ENCODE peak calls at places on chromosomes 16 and 17, in four cellular contexts. V is hepatocyte, S is neural progenitor cell, A is HCT116. X is an unnamed sample.

GRCh38 chr17:77451271-77451893 is 310.6 kb downstream of the SEC14L1 start:
- DNase-seq in A (no peak), V (peak; percentile 91), S (peak; percentile 97), X (peak; percentile 92)

GRCh38 chr16:10812352-10813122 is 6.1 kb downstream of the TVP23A start:
- DNase-seq in A (no peak), S (no peak), V (no peak), X (no peak)

GRCh38 chr16:35686595-35686994 is 2227.2 kb downstream of the TP53TG3F start:
- DNase-seq in A (no peak), S (no peak), V (no peak), X (no peak)

GRCh38 chr17:59381716-59382570 is 50.5 kb downstream of the YPEL2 start:
- DNase-seq in S (no peak), A (no peak), V (no peak), X (no peak)

GRCh38 chr17:70105154-70105553 is 30.1 kb downstream of the KCNJ16 start:
- DNase-seq in V (no peak), A (no peak), S (no peak), X (no peak)

GRCh38 chr16:29198231-29198630 is 208.3 kb downstream of the NPIPB11 start:
- DNase-seq in S (no peak), A (no peak), V (no peak), X (no peak)

GRCh38 chr17:74529243-74529642 is 2.0 kb downstream of the CD300LB start:
- DNase-seq in V (no peak), A (no peak), S (no peak), X (no peak)

GRCh38 chr17:41647940-41648410 is 23.6 kb upstream of the KRT17 start:
- DNase-seq in S (peak; percentile 94), V (peak; percentile 92), A (peak; percentile 54), X (peak; percentile 87)

GRCh38 chr17:17494499-17495447 is 1.4 kb downstream of the RASD1 start:
- DNase-seq in V (peak; percentile 60), A (no peak), S (peak; percentile 77), X (peak; percentile 56)

GRCh38 chr16:72809446-72809845 is 238.5 kb downstream of the ZFHX3 start:
- DNase-seq in S (no peak), A (no peak), V (no peak), X (no peak)

GRCh38 chr17:39235555-39236221 is 9.9 kb upstream of the STAC2 start:
- DNase-seq in V (peak; percentile 61), A (peak; percentile 87), S (peak; percentile 87), X (peak; percentile 68)

GRCh38 chr17:68759343-68760140 is 158.4 kb upstream of the FAM20A start:
- DNase-seq in A (peak; percentile 91), S (peak; percentile 90), V (peak; percentile 95), X (peak; percentile 78)
- H3K4me2 ChIP-seq in A (peak overlapping the region; percentile 78), S (peak overlapping the region; percentile 72), V (peak overlapping the region; percentile 77), X (peak overlapping the region; percentile 28)

DNA sequence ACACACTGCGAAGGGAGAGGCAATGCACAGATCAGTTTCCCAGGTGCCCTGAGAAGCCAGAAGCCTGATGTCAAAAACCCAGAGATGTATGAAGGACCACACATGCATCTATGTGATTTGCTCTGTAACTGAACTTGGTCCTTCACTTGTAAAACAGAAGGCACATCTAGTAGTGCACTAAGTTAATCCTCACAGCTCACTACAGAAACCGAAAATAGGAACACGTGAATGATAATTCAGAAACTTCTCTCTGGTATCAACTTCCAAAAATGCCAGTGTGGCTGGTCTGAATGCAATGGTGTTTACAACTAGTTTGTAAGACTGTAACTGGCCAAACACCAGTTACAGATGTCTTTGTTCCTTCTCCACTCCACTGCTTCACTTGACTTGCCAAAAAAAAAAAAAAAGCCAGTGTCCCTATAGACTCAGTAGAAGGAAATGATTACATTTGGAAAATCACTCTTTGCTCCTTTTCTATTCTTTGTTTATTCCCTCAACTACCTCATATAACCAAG is 11.3 kb downstream of the ANKRD40 start:
- DNase-seq in S (no peak), A (no peak), V (no peak), X (no peak)
- H3K4me2 ChIP-seq in S (no peak overlapping the region), A (no peak overlapping the region), V (no peak overlapping the region), X (no peak overlapping the region)

GRCh38 chr16:58235663-58236062 is 37.8 kb upstream of the CSNK2A2 start:
- DNase-seq in A (no peak), V (no peak), S (no peak), X (no peak)
- H3K4me2 ChIP-seq in A (peak overlapping the region; percentile 69), V (peak overlapping the region; percentile 88), S (peak overlapping the region; percentile 83), X (no peak overlapping the region)

DNA sequence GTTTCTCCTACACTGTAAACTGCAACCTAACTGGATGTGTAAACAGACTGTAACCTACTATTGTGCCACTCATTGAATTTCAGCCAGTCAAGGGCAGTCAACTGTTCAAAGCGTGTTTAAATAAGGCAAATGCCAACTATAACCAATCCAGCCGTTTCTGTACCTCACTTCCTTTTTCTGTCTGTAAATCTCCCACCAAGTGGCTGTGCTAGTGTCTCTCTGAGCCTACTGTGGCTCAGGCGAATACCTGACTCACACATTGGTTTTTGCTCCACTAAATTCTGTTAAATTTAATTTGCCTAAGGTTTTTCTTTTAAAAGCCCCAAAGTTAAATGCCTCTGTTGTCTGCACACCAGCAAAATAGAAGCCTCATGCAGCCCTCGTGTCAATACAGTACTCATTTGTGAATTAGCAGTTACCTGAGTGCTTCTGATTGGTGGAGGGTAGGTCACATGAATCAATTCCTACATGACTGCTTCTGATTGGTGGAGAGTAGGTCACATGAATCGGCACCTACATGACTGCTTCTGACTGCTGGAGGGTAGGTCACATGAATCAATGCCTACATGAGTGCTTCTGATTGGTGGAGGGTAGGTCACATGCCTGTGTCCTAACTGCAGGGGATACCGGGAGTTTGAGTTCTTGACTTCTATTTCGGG is 31.1 kb upstream of the CCR7 start:
- DNase-seq in S (no peak), A (peak; percentile 19), V (no peak), X (no peak)
- H3K4me2 ChIP-seq in S (no peak overlapping the region), A (no peak overlapping the region), V (no peak overlapping the region), X (no peak overlapping the region)

DNA sequence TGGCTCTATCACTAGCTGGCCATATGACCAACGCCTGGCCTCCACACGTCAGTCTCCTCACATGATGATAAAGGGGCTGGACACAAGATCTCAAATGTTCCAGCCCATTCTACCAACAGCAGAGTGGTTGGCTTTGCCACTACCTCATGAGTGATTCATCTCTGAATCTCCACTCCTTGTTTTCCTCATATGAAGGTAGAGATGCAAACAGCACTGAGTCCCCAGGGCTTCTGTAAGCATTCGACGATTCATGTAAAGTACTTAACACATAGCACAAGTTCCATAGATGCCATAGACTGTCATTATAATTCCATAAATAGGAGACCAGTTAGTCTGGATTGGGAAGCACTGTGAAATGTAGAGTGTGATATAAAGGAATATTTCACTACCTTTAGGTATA is 282.0 kb upstream of the ASIC2 start:
- DNase-seq in V (no peak), A (no peak), S (no peak), X (no peak)
- H3K4me2 ChIP-seq in V (no peak overlapping the region), A (no peak overlapping the region), S (no peak overlapping the region), X (no peak overlapping the region)

DNA sequence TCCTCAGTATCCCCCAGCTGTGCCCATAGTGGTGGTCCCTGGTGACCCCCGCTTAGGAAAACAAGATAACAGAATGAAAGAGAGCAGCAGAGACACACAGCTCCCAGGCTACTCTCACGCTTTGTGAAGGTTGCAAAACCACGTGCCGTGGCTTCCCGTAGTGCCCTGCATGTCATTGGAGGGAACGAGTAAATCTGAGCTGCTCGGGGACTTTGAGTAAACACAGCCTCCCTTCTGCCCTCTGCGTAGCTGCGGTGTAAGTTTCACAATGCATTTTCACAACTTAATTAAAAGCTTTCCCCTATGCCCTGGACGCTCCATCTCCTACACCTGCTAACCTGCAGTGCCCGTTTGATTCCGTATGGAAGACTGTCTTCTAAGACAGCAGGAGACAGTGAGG is 116.2 kb upstream of the RCVRN start:
- DNase-seq in V (peak; percentile 51), A (no peak), S (no peak), X (no peak)
- H3K4me2 ChIP-seq in V (peak overlapping the region; percentile 37), A (no peak overlapping the region), S (no peak overlapping the region), X (no peak overlapping the region)

DNA sequence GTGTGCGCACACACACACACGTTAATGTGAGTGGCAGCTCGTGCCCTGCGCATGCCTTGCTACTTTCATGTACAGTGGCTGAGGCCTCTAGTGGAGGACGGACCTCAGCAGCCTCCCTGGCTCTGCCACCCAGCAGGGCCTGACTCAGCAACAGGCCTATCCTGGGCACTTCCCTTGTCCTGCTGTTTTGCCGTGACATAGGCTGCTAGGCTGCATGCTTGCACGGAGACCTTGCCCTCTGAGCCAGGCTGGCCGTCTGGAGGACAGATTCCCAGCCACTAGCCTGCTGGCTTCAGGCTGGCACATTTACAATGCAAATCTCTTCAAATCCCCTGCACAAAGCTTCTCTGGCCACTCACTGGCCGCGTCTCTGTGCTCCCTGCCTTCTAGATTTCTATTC is 9.5 kb downstream of the RNF213 start:
- DNase-seq in S (peak; percentile 79), A (no peak), V (no peak), X (no peak)
- H3K4me2 ChIP-seq in S (peak overlapping the region; percentile 37), A (no peak overlapping the region), V (no peak overlapping the region), X (no peak overlapping the region)

X was measured in neuronal stem cell.